ENCODE peak calls at places on chromosome 15, in five cellular contexts. I is left ventricle myocardium inferior, O is dorsolateral prefrontal cortex, G is suprapubic skin, Y is OCI-LY7. X is an unnamed sample.

GRCh38 chr15:68307131-68307928 is 29.8 kb downstream of the FEM1B start:
- DNase-seq in G (no peak), Y (no peak), I (no peak), O (no peak), X (no peak)

GRCh38 chr15:59245583-59245982 is 38.9 kb downstream of the LDHAL6B start:
- DNase-seq in Y (no peak), O (no peak), I (no peak), G (no peak), X (no peak)

GRCh38 chr15:91228391-91228790 is 128.3 kb downstream of the SV2B start:
- DNase-seq in O (no peak), Y (no peak), I (no peak), G (no peak), X (no peak)

GRCh38 chr15:80180986-80181385 is 28.2 kb downstream of the FAH start:
- DNase-seq in Y (no peak), O (no peak), G (no peak), I (no peak), X (no peak)

GRCh38 chr15:55170361-55170760 is 26.4 kb downstream of the RSL24D1 start:
- DNase-seq in Y (no peak), G (no peak), I (no peak), O (no peak), X (no peak)

GRCh38 chr15:100681335-100681746 is 79.0 kb downstream of the ASB7 start:
- DNase-seq in O (no peak), I (no peak), Y (no peak), G (no peak), X (no peak)

GRCh38 chr15:90449206-90449735 is 61.2 kb downstream of the IQGAP1 start:
- DNase-seq in G (no peak), O (no peak), Y (no peak), I (no peak), X (no peak)

GRCh38 chr15:52789601-52790165 is 453 bp downstream of the ONECUT1 start:
- DNase-seq in I (no peak), G (peak; percentile 52), Y (peak; percentile 7), O (no peak), X (no peak)

GRCh38 chr15:101808201-101808600 is 3.8 kb upstream of the OR4F15 start:
- DNase-seq in Y (no peak), G (no peak), I (no peak), O (no peak), X (no peak)

GRCh38 chr15:61764141-61764540 is 296.1 kb downstream of the VPS13C start:
- DNase-seq in I (no peak), G (no peak), Y (no peak), O (no peak), X (no peak)

GRCh38 chr15:59536553-59536952 is 75.0 kb upstream of the GCNT3 start:
- DNase-seq in O (no peak), I (no peak), G (no peak), Y (no peak), X (no peak)

GRCh38 chr15:93913310-93913709 is 318.1 kb upstream of the MCTP2 start:
- DNase-seq in G (no peak), O (no peak), I (no peak), Y (peak; percentile 2), X (no peak)

GRCh38 chr15:51227967-51228783 is 110.2 kb downstream of the CYP19A1 start:
- DNase-seq in O (no peak), I (no peak), G (no peak), Y (no peak), X (no peak)
- TF ChIP-seq CTCF in O (no peak), I (no peak), G (no peak), Y (no peak), X (no peak)

GRCh38 chr15:83850846-83851245 is 196.9 kb downstream of the ADAMTSL3 start:
- DNase-seq in O (no peak), Y (no peak), G (no peak), I (no peak), X (no peak)
- H3K27ac ChIP-seq in O (no peak overlapping the region), Y (no peak overlapping the region), G (no peak overlapping the region), I (peak overlapping the region; percentile 73), X (no peak overlapping the region)

GRCh38 chr15:78280289-78281072 is 16.1 kb downstream of the DNAJA4 start:
- DNase-seq in O (no peak), I (no peak), G (no peak), Y (no peak), X (no peak)

GRCh38 chr15:78290222-78290621 is 9.2 kb downstream of the SKIC8 start:
- DNase-seq in G (no peak), I (no peak), O (no peak), Y (no peak), X (no peak)

GRCh38 chr15:78282324-78282723 is 17.1 kb downstream of the SKIC8 start:
- DNase-seq in O (no peak), G (no peak), I (no peak), Y (no peak), X (no peak)

DNA sequence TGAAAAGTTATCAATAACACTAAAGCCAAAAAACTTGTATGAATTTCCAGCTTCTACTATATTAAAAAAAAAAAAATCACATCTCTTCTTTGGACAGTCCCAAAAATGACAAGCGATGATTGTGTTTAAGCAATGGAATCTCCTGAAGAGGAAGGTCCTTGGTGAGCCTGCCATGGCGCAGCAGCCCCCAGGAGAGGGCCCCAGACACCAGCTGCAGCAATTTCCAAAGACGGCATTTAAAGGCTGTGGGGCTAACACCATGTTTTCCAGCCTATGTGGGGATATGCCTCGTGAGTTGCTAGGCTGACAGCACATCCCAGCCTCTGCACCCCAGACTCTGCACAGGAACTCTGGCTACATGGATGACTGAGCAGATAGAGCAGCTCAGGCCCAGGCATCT is 14.7 kb downstream of the SKIC8 start:
- DNase-seq in I (no peak), Y (no peak), O (no peak), G (no peak), X (no peak)
- TF ChIP-seq CTCF in I (no peak), Y (peak; percentile 59), O (no peak), G (no peak), X (no peak)

DNA sequence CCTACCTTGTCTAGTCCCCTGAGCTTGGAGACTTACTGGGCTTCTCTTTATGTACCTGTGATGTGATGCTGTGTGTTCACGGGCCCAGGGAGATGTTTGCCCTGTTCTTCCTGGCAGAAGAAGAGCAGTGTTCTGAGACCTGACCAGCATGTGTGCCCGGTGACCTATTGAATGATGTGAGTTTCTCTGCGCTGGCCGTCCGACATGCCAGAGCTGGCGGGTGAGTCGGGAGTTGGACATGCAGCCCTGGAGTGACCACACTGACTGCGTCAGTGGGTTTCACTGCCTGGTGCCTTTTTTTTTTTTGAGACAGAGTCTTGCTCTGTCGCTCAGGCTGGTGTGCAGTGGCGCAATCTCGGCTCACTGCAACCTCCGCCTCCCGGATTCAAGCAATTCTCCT is 42.3 kb downstream of the CGNL1 start:
- DNase-seq in Y (no peak), O (no peak), I (no peak), G (no peak), X (no peak)
- H3K27ac ChIP-seq in Y (no peak overlapping the region), O (no peak overlapping the region), I (no peak overlapping the region), G (no peak overlapping the region), X (no peak overlapping the region)

GRCh38 chr15:40054056-40054745 is 15.2 kb upstream of the SRP14 start:
- DNase-seq in I (no peak), Y (no peak), O (no peak), G (no peak), X (no peak)

GRCh38 chr15:40054746-40055575 is 16.0 kb upstream of the SRP14 start:
- DNase-seq in G (no peak), O (no peak), Y (peak; percentile 86), I (no peak), X (no peak)

GRCh38 chr15:40058476-40059140 is 19.6 kb upstream of the SRP14 start:
- DNase-seq in I (no peak), Y (no peak), O (no peak), G (no peak), X (no peak)

GRCh38 chr15:40053234-40054055 is 14.5 kb upstream of the SRP14 start:
- DNase-seq in O (no peak), I (no peak), Y (no peak), G (no peak), X (no peak)

GRCh38 chr15:40055576-40056293 is 16.8 kb upstream of the SRP14 start:
- DNase-seq in Y (no peak), I (peak; percentile 80), G (no peak), O (no peak), X (no peak)
- TF ChIP-seq CTCF in Y (no peak), I (no peak), G (no peak), O (no peak), X (no peak)

DNA sequence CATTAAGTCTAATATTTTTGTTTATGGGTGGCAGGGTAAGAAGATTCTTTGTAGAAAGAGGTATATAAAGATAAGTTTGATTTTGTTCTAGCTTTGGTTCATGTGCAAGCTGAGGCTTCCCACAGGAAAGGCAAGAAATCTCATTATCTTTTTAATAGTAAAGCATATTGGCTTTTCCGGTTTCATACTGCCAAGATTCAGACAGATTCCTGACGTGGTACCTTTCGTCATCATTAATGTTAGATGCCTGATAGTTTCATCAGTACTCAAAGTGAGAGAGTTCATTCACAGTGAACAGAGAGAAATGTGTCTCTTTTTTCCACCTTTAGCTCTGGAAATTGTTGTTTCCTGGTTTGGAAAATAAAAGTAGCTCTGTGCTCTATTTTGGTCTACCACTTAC is 16.5 kb downstream of the TPM1 start:
- DNase-seq in O (no peak), G (no peak), Y (no peak), I (no peak), X (no peak)
- H3K27ac ChIP-seq in O (no peak overlapping the region), G (no peak overlapping the region), Y (no peak overlapping the region), I (peak overlapping the region; percentile 99), X (no peak overlapping the region)

GRCh38 chr15:85479071-85479647 is 98.8 kb downstream of the AKAP13 start:
- DNase-seq in I (no peak), Y (no peak), O (no peak), G (no peak), X (no peak)

GRCh38 chr15:85475317-85475701 is 94.9 kb downstream of the AKAP13 start:
- DNase-seq in Y (peak; percentile 85), I (no peak), G (no peak), O (no peak), X (no peak)

GRCh38 chr15:85477061-85477460 is 96.7 kb downstream of the AKAP13 start:
- DNase-seq in G (no peak), O (no peak), I (no peak), Y (no peak), X (no peak)

GRCh38 chr15:85475711-85476110 is 95.3 kb downstream of the AKAP13 start:
- DNase-seq in Y (peak; percentile 57), G (no peak), I (no peak), O (no peak), X (no peak)

DNA sequence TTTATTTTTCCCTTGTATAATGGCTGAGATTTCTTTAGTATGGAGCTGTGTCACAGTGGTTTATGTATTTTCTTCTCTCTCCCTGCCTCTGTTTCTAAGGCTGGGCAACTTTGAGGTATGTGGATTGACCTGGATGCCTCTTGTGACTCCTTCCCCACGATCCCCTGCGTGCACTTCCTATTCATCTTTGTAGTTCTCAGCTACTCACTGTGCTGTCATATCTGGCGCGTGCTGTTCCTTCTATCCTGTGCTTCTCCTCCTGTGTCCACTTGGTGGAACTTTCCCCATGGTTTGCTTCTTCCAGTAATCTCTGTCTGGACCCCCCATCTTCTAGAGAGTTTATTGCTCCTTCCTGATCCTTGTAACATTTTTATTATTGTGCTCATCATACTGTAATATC is 97.3 kb downstream of the AKAP13 start:
- DNase-seq in O (no peak), G (no peak), Y (no peak), I (no peak), X (no peak)
- TF ChIP-seq CTCF in O (no peak), G (no peak), Y (no peak), I (no peak), X (no peak)

X was measured in tibial nerve.